ENCODE peak calls at places on chromosomes 11 and 22, in seven cellular contexts. One of them, this sample, is unnamed.

GRCh38 chr11:116946414-116946813 is 109.0 kb upstream of the APOA1 start:
- DNase-seq in tibial nerve: no peak
- DNase-seq in psoas muscle: no peak
- DNase-seq in GM12878: no peak
- DNase-seq in mucosa of descending colon: no peak
- DNase-seq in cardiac muscle cell: peak; percentile 17
- DNase-seq in neural crest cell: no peak
- DNase-seq in this sample: no peak

GRCh38 chr22:17267661-17268330 is 48.6 kb upstream of the ADA2 start:
- DNase-seq in tibial nerve: no peak
- DNase-seq in psoas muscle: no peak
- DNase-seq in GM12878: no peak
- DNase-seq in mucosa of descending colon: no peak
- DNase-seq in cardiac muscle cell: no peak
- DNase-seq in neural crest cell: no peak
- DNase-seq in this sample: no peak

GRCh38 chr22:46846154-46846831 is 83.8 kb downstream of the TBC1D22A start:
- DNase-seq in tibial nerve: no peak
- DNase-seq in psoas muscle: no peak
- DNase-seq in GM12878: no peak
- DNase-seq in mucosa of descending colon: no peak
- DNase-seq in cardiac muscle cell: no peak
- DNase-seq in neural crest cell: no peak
- DNase-seq in this sample: no peak

GRCh38 chr11:56889986-56890385 is 98.7 kb upstream of the OR5AK2 start:
- DNase-seq in tibial nerve: no peak
- DNase-seq in psoas muscle: no peak
- DNase-seq in GM12878: no peak
- DNase-seq in mucosa of descending colon: no peak
- DNase-seq in cardiac muscle cell: no peak
- DNase-seq in neural crest cell: no peak
- DNase-seq in this sample: no peak

GRCh38 chr11:61927501-61927900 is 10.1 kb upstream of the RAB3IL1 start:
- DNase-seq in tibial nerve: no peak
- DNase-seq in psoas muscle: no peak
- DNase-seq in GM12878: no peak
- DNase-seq in mucosa of descending colon: no peak
- DNase-seq in cardiac muscle cell: no peak
- DNase-seq in neural crest cell: no peak
- DNase-seq in this sample: no peak

GRCh38 chr11:77039491-77040400 is 5.5 kb downstream of the B3GNT6 start:
- DNase-seq in tibial nerve: no peak
- DNase-seq in psoas muscle: no peak
- DNase-seq in GM12878: no peak
- DNase-seq in mucosa of descending colon: peak; percentile 81
- DNase-seq in cardiac muscle cell: peak; percentile 55
- DNase-seq in neural crest cell: peak; percentile 57
- DNase-seq in this sample: no peak

GRCh38 chr11:19511413-19512183 is 201.0 kb upstream of the NAV2 start:
- DNase-seq in tibial nerve: peak; percentile 23
- DNase-seq in psoas muscle: peak; percentile 71
- DNase-seq in GM12878: no peak
- DNase-seq in mucosa of descending colon: no peak
- DNase-seq in cardiac muscle cell: peak; percentile 64
- DNase-seq in neural crest cell: no peak
- DNase-seq in this sample: peak; percentile 19

GRCh38 chr11:114050258-114050927 is 9.1 kb upstream of the ZBTB16 start:
- DNase-seq in tibial nerve: no peak
- DNase-seq in psoas muscle: no peak
- DNase-seq in GM12878: no peak
- DNase-seq in mucosa of descending colon: no peak
- DNase-seq in cardiac muscle cell: no peak
- DNase-seq in neural crest cell: no peak
- DNase-seq in this sample: no peak

GRCh38 chr11:107043242-107043991 is 25.1 kb upstream of the GUCY1A2 start:
- DNase-seq in tibial nerve: no peak
- DNase-seq in psoas muscle: no peak
- DNase-seq in GM12878: peak; percentile 71
- DNase-seq in mucosa of descending colon: no peak
- DNase-seq in cardiac muscle cell: peak; percentile 95
- DNase-seq in neural crest cell: no peak
- DNase-seq in this sample: no peak

GRCh38 chr11:114909866-114910265 is 231.5 kb downstream of the NXPE2 start:
- DNase-seq in tibial nerve: no peak
- DNase-seq in psoas muscle: no peak
- DNase-seq in GM12878: no peak
- DNase-seq in mucosa of descending colon: no peak
- DNase-seq in cardiac muscle cell: no peak
- DNase-seq in neural crest cell: no peak
- DNase-seq in this sample: no peak

GRCh38 chr11:116488836-116489389 is 283.9 kb downstream of the BUD13 start:
- DNase-seq in tibial nerve: no peak
- DNase-seq in psoas muscle: no peak
- DNase-seq in GM12878: no peak
- DNase-seq in mucosa of descending colon: no peak
- DNase-seq in cardiac muscle cell: no peak
- DNase-seq in neural crest cell: no peak
- DNase-seq in this sample: no peak

GRCh38 chr11:67572747-67573419 is 10.7 kb upstream of the GSTP1 start:
- DNase-seq in tibial nerve: no peak
- DNase-seq in psoas muscle: peak; percentile 73
- DNase-seq in GM12878: no peak
- DNase-seq in mucosa of descending colon: peak; percentile 65
- DNase-seq in cardiac muscle cell: peak; percentile 63
- DNase-seq in neural crest cell: peak; percentile 30
- DNase-seq in this sample: peak; percentile 31

GRCh38 chr11:123671534-123671933 is 17.1 kb upstream of the SCN3B start:
- DNase-seq in tibial nerve: no peak
- DNase-seq in psoas muscle: no peak
- DNase-seq in GM12878: no peak
- DNase-seq in mucosa of descending colon: no peak
- DNase-seq in cardiac muscle cell: no peak
- DNase-seq in neural crest cell: no peak
- DNase-seq in this sample: no peak

GRCh38 chr22:37932401-37932800 is 21.0 kb downstream of the C22orf23 start:
- DNase-seq in tibial nerve: no peak
- DNase-seq in psoas muscle: no peak
- DNase-seq in GM12878: no peak
- DNase-seq in mucosa of descending colon: no peak
- DNase-seq in cardiac muscle cell: no peak
- DNase-seq in neural crest cell: no peak
- DNase-seq in this sample: no peak

GRCh38 chr22:22380098-22381030 is 128.2 kb downstream of the ZNF280B start:
- DNase-seq in tibial nerve: no peak
- DNase-seq in psoas muscle: no peak
- DNase-seq in GM12878: no peak
- DNase-seq in mucosa of descending colon: no peak
- DNase-seq in cardiac muscle cell: no peak
- DNase-seq in neural crest cell: no peak
- DNase-seq in this sample: no peak

GRCh38 chr22:33538277-33538885 is 381.9 kb downstream of the LARGE1 start:
- DNase-seq in tibial nerve: no peak
- DNase-seq in psoas muscle: no peak
- DNase-seq in GM12878: no peak
- DNase-seq in mucosa of descending colon: no peak
- DNase-seq in cardiac muscle cell: no peak
- DNase-seq in neural crest cell: no peak
- DNase-seq in this sample: no peak

GRCh38 chr22:33539202-33539901 is 380.9 kb downstream of the LARGE1 start:
- DNase-seq in tibial nerve: no peak
- DNase-seq in psoas muscle: no peak
- DNase-seq in GM12878: no peak
- DNase-seq in mucosa of descending colon: no peak
- DNase-seq in cardiac muscle cell: no peak
- DNase-seq in neural crest cell: no peak
- DNase-seq in this sample: no peak

GRCh38 chr22:33542722-33543121 is 377.6 kb downstream of the LARGE1 start:
- DNase-seq in tibial nerve: no peak
- DNase-seq in psoas muscle: no peak
- DNase-seq in GM12878: no peak
- DNase-seq in mucosa of descending colon: no peak
- DNase-seq in cardiac muscle cell: no peak
- DNase-seq in neural crest cell: no peak
- DNase-seq in this sample: no peak

GRCh38 chr22:33542153-33542552 is 378.1 kb downstream of the LARGE1 start:
- DNase-seq in tibial nerve: no peak
- DNase-seq in psoas muscle: no peak
- DNase-seq in GM12878: no peak
- DNase-seq in mucosa of descending colon: no peak
- DNase-seq in cardiac muscle cell: no peak
- DNase-seq in neural crest cell: no peak
- DNase-seq in this sample: peak; percentile 36

DNA sequence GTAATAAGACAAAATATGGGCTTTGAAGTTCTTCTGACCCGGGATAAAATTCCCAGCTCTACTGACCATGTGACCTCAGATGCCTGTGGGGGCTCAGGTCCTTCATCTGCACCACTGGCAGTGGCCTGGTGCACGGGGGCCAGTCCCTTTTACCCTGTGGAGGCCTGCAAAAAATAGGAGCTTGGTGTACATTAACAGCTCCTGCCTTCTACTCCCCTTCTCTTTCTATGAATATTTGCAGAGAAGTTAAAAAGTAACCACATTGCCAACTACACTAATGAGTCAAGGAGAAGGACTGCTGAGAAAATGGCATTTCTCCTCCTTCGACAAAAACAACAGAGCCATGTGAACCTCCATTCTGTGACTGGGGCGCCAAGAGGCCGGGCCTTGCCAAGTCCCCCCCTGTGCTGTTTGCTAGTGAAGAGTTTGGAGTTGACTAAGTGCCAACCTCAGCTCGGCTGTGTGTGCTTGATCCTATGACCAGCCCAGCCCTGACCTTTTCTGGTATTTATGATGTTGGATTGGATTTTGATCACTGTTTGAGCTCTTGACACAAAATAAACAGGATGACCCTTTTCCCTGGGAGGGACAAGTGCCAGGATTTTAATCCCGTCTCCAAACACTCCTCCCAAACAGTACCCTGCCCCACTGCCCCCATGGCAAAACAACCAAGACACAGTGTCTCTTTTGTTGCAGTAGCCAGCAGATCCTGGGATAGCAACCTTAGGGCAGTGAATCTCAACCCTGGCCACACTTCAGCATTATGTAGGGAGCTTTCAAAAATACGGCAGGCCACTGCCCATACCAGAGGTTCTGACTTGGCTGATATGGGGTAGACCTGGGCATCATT is 380.1 kb downstream of the LARGE1 start:
- DNase-seq in tibial nerve: peak; percentile 59
- DNase-seq in psoas muscle: peak; percentile 70
- DNase-seq in GM12878: no peak
- DNase-seq in mucosa of descending colon: peak; percentile 71
- DNase-seq in cardiac muscle cell: no peak
- DNase-seq in neural crest cell: no peak
- DNase-seq in this sample: peak; percentile 74
- TF ChIP-seq CTCF in tibial nerve: no peak
- TF ChIP-seq CTCF in psoas muscle: no peak
- TF ChIP-seq CTCF in GM12878: no peak
- TF ChIP-seq CTCF in mucosa of descending colon: no peak
- TF ChIP-seq CTCF in cardiac muscle cell: no peak
- TF ChIP-seq CTCF in neural crest cell: no peak
- TF ChIP-seq CTCF in this sample: no peak

DNA sequence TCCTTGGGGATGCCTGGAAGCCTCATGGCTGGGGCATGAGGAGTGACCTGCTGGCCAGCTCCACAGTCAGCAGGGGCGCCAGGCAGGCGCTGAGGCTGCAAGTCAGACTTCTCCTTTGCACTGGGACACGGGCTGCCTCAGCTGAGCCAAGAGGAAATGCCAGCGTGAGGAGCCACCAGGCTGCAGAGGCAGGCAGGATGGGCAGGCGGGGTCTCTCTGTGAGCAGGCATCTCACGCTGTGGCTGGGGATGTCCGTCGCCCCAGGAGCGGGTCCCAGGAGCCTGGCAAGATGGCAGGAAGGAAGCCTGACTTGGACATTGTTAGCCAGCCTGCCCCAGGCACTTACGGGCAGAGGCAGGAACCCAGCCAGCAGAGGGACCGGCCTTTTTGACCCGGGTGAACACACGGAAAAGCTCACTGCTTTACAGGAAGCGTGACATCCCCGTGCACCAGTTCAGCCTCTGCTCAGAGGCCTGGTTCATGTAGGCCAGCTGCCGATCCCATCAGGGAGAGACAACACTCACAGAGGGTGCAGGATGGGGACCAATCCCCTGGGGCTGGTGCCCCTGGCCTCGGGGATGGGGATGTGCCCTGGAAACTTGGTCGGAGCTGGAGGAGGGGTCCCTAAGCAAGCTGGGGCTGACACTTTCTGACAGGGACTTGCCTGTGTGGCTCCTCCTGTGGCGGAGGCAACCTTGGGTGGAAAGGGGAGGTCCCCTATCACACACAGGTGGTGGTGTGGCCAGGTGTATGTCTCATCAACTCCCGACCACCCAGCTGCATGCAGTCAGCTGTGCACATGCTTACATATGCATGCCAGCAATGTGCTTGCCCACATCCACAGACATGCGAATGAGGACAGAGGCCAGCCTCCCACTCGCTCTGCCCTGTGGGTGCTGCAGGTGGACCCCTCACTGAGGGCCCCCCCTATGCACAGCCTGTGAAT is 10.0 kb downstream of the GNB1L start:
- DNase-seq in tibial nerve: no peak
- DNase-seq in psoas muscle: peak; percentile 72
- DNase-seq in GM12878: no peak
- DNase-seq in mucosa of descending colon: no peak
- DNase-seq in cardiac muscle cell: peak; percentile 33
- DNase-seq in neural crest cell: no peak
- DNase-seq in this sample: no peak
- TF ChIP-seq CTCF in tibial nerve: no peak
- TF ChIP-seq CTCF in psoas muscle: no peak
- TF ChIP-seq CTCF in GM12878: no peak
- TF ChIP-seq CTCF in mucosa of descending colon: no peak
- TF ChIP-seq CTCF in cardiac muscle cell: no peak
- TF ChIP-seq CTCF in neural crest cell: no peak
- TF ChIP-seq CTCF in this sample: no peak

GRCh38 chr22:32695451-32695891 is 106.0 kb upstream of the TIMP3 start:
- DNase-seq in tibial nerve: no peak
- DNase-seq in psoas muscle: no peak
- DNase-seq in GM12878: no peak
- DNase-seq in mucosa of descending colon: no peak
- DNase-seq in cardiac muscle cell: peak; percentile 66
- DNase-seq in neural crest cell: no peak
- DNase-seq in this sample: no peak
- TF ChIP-seq CTCF in tibial nerve: no peak
- TF ChIP-seq CTCF in psoas muscle: no peak
- TF ChIP-seq CTCF in GM12878: no peak
- TF ChIP-seq CTCF in mucosa of descending colon: no peak
- TF ChIP-seq CTCF in cardiac muscle cell: no peak
- TF ChIP-seq CTCF in neural crest cell: no peak
- TF ChIP-seq CTCF in this sample: no peak

DNA sequence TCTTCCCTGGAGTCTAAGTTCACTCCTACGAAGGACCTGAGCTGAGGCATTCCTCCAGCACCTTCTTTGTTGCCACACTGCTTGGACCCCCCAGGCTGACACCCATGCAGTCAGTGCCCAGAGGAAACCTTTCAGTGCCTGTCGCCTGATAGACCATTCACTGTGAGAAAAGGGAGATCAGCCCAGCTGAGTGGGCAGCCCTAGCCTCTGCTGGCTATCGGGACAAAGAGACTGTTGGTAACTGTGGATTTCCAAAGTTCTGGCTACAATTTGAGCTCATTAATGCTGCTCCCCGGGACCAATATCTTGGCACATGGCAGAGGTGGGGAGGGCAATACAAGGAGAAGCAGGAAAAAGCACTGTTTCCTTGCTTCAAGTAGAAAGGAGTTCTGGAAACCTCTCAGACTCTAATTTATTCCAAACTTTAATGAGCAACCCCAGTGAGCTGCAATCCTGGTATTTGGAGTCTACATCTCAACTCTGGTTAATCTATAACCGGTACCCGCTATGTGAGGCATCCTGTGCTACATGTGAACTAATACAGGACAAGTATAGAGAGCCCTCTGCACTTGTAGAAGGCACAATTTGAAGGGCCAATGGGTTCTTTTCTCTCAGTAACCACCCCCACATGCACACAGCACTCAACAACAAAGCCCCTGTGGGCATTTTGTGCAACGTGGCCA is 200.7 kb upstream of the NCAM1 start:
- DNase-seq in tibial nerve: no peak
- DNase-seq in psoas muscle: no peak
- DNase-seq in GM12878: no peak
- DNase-seq in mucosa of descending colon: no peak
- DNase-seq in cardiac muscle cell: no peak
- DNase-seq in neural crest cell: no peak
- DNase-seq in this sample: no peak
- TF ChIP-seq CTCF in tibial nerve: no peak
- TF ChIP-seq CTCF in psoas muscle: no peak
- TF ChIP-seq CTCF in GM12878: no peak
- TF ChIP-seq CTCF in mucosa of descending colon: no peak
- TF ChIP-seq CTCF in cardiac muscle cell: no peak
- TF ChIP-seq CTCF in neural crest cell: no peak
- TF ChIP-seq CTCF in this sample: no peak

This sample was measured in uterus.